ENCODE peak calls at places on chromosomes 1 and 21, in nine cellular contexts. B, G, L, Z, P, R, V, S and E are unnamed samples.

GRCh38 chr1:201369209-201369608 is 8.3 kb downstream of the TNNT2 start:
- DNase-seq in B (no peak), G (no peak), L (no peak), Z (no peak), P (no peak), R (no peak), V (no peak), S (no peak), E (peak)

GRCh38 chr1:41773144-41773571 is 145.6 kb downstream of the HIVEP3 start:
- DNase-seq in B (no peak), G (no peak), L (peak), Z (no peak), P (no peak), R (no peak), V (no peak), S (no peak), E (no peak)

GRCh38 chr1:27402349-27402754 is 9.9 kb downstream of the GPR3 start:
- DNase-seq in B (peak), G (no peak), L (peak), Z (no peak), P (peak), R (peak), V (no peak), S (no peak), E (peak)

GRCh38 chr21:37061926-37062591 is 10.8 kb downstream of the PIGP start:
- DNase-seq in B (no peak), G (no peak), L (peak), Z (no peak), P (no peak), R (no peak), V (peak), S (no peak), E (no peak)

GRCh38 chr1:31618916-31619846 is 1.7 kb downstream of the HCRTR1 start:
- DNase-seq in B (no peak), G (no peak), L (no peak), Z (no peak), P (no peak), R (no peak), V (no peak), S (no peak), E (no peak)

GRCh38 chr1:208791458-208791857 is 547.3 kb upstream of the PLXNA2 start:
- DNase-seq in B (no peak), G (no peak), L (peak), Z (no peak), P (no peak), R (no peak), V (no peak), S (no peak), E (peak)

GRCh38 chr1:157399343-157399983 is 152.9 kb downstream of the FCRL5 start:
- DNase-seq in B (no peak), G (no peak), L (no peak), Z (no peak), P (no peak), R (no peak), V (no peak), S (no peak), E (no peak)

GRCh38 chr1:204962742-204963632 is 80.0 kb upstream of the CNTN2 start:
- DNase-seq in B (no peak), G (no peak), L (no peak), Z (no peak), P (no peak), R (no peak), V (no peak), S (no peak), E (no peak)

GRCh38 chr1:48471103-48471502 is 901 bp downstream of the SPATA6 start:
- DNase-seq in B (peak), G (no peak), L (no peak), Z (no peak), P (no peak), R (no peak), V (no peak), S (no peak), E (no peak)

GRCh38 chr1:234823191-234824176 is 213.5 kb upstream of the IRF2BP2 start:
- DNase-seq in B (no peak), G (no peak), L (no peak), Z (no peak), P (no peak), R (no peak), V (no peak), S (no peak), E (no peak)

GRCh38 chr21:45996311-45997204 is 15.0 kb downstream of the COL6A1 start:
- DNase-seq in B (no peak), G (no peak), L (no peak), Z (no peak), P (no peak), R (no peak), V (no peak), S (no peak), E (no peak)

GRCh38 chr1:19765623-19766022 is 34.1 kb downstream of the TMCO4 start:
- DNase-seq in B (peak), G (no peak), L (peak), Z (peak), P (no peak), R (no peak), V (no peak), S (no peak), E (peak)

GRCh38 chr1:41108696-41109284 is 87.3 kb upstream of the SLFNL1 start:
- DNase-seq in B (no peak), G (no peak), L (no peak), Z (no peak), P (no peak), R (no peak), V (no peak), S (no peak), E (peak)

GRCh38 chr21:36035381-36035791 is 24.9 kb downstream of the SETD4 start:
- DNase-seq in B (no peak), G (no peak), L (peak), Z (no peak), P (no peak), R (peak), V (no peak), S (no peak), E (no peak)

GRCh38 chr1:101259744-101260148 is 22.9 kb downstream of the S1PR1 start:
- DNase-seq in B (peak), G (no peak), L (peak), Z (no peak), P (no peak), R (no peak), V (no peak), S (no peak), E (peak)

GRCh38 chr1:106962591-106962990 is 93.9 kb upstream of the PRMT6 start:
- DNase-seq in B (no peak), G (no peak), L (no peak), Z (no peak), P (no peak), R (no peak), V (no peak), S (no peak), E (no peak)

GRCh38 chr1:29521438-29521715 is 285.1 kb downstream of the PTPRU start:
- DNase-seq in B (no peak), G (no peak), L (no peak), Z (no peak), P (no peak), R (peak), V (no peak), S (no peak), E (no peak)